ENCODE peak calls at places on chromosome 22, in eight cellular contexts. Q is cardiac muscle cell, C is HAP-1, F is memory B cell, X is amniotic stem cell, J is vagina, R is choroid plexus epithelial cell, L is H9. M is an unnamed sample.

GRCh38 chr22:43697894-43698293 is 114.2 kb downstream of the EFCAB6 start:
- DNase-seq in Q (no peak), C (no peak), F (no peak), X (no peak), J (no peak), R (no peak), L (no peak), M (no peak)

GRCh38 chr22:43185860-43186261 is 1.1 kb downstream of the TTLL12 start:
- DNase-seq in Q (peak), C (peak), F (no peak), X (no peak), J (no peak), R (peak), L (no peak), M (no peak)

GRCh38 chr22:36287881-36288515 is 35.1 kb downstream of the APOL1 start:
- DNase-seq in Q (no peak), C (no peak), F (no peak), X (no peak), J (no peak), R (peak), L (no peak), M (no peak)

GRCh38 chr22:44538071-44538470 is 40.0 kb upstream of the RTL6 start:
- DNase-seq in Q (no peak), C (no peak), F (no peak), X (peak), J (no peak), R (peak), L (no peak), M (no peak)

GRCh38 chr22:23552573-23552972 is 27.5 kb downstream of the IGLL1 start:
- DNase-seq in Q (no peak), C (no peak), F (no peak), X (no peak), J (no peak), R (no peak), L (no peak), M (no peak)

GRCh38 chr22:29617922-29618629 is 14.6 kb downstream of the NF2 start:
- DNase-seq in Q (peak), C (no peak), F (no peak), X (no peak), J (no peak), R (peak), L (no peak), M (no peak)

GRCh38 chr22:48734359-48734758 is 1093.3 kb downstream of the BRD1 start:
- DNase-seq in Q (no peak), C (no peak), F (no peak), X (no peak), J (no peak), R (no peak), L (no peak), M (no peak)

GRCh38 chr22:45996241-45997076 is 19.5 kb upstream of the WNT7B start:
- DNase-seq in Q (no peak), C (no peak), F (no peak), X (peak), J (no peak), R (peak), L (no peak), M (no peak)

GRCh38 chr22:48489551-48490512 is 1337.8 kb downstream of the BRD1 start:
- DNase-seq in Q (peak), C (no peak), F (no peak), X (no peak), J (no peak), R (no peak), L (peak), M (no peak)

GRCh38 chr22:42236848-42237247 is 33.6 kb downstream of the TCF20 start:
- DNase-seq in Q (no peak), C (no peak), F (no peak), X (no peak), J (no peak), R (no peak), L (no peak), M (no peak)

GRCh38 chr22:46660604-46661201 is 40.5 kb downstream of the GRAMD4 start:
- DNase-seq in Q (no peak), C (no peak), F (no peak), X (no peak), J (no peak), R (no peak), L (no peak), M (no peak)

GRCh38 chr22:27274770-27275449 is 526.6 kb downstream of the MN1 start:
- DNase-seq in Q (no peak), C (no peak), F (no peak), X (no peak), J (no peak), R (peak), L (no peak), M (no peak)

GRCh38 chr22:40116496-40117200 is 61.1 kb upstream of the TNRC6B start:
- DNase-seq in Q (no peak), C (no peak), F (no peak), X (no peak), J (no peak), R (no peak), L (no peak), M (no peak)

GRCh38 chr22:25478573-25478972 is 85.9 kb upstream of the GRK3 start:
- DNase-seq in Q (no peak), C (no peak), F (no peak), X (no peak), J (no peak), R (no peak), L (no peak), M (no peak)

GRCh38 chr22:46053563-46054090 is 76.7 kb upstream of the WNT7B start:
- DNase-seq in Q (no peak), C (peak), F (peak), X (no peak), J (no peak), R (peak), L (no peak), M (no peak)

GRCh38 chr22:42473484-42474193 is 41.4 kb upstream of the NFAM1 start:
- DNase-seq in Q (peak), C (peak), F (no peak), X (peak), J (no peak), R (peak), L (no peak), M (peak)

GRCh38 chr22:35560824-35561223 is 20.2 kb downstream of the RASD2 start:
- DNase-seq in Q (no peak), C (no peak), F (no peak), X (no peak), J (no peak), R (no peak), L (no peak), M (no peak)

GRCh38 chr22:46731246-46732040 is 6.6 kb downstream of the CERK start:
- DNase-seq in Q (peak), C (no peak), F (no peak), X (no peak), J (no peak), R (no peak), L (peak), M (no peak)

GRCh38 chr22:30538280-30538679 is 8.3 kb downstream of the SEC14L6 start:
- DNase-seq in Q (no peak), C (no peak), F (no peak), X (no peak), J (no peak), R (peak), L (no peak), M (no peak)

GRCh38 chr22:21000215-21000986 is 1.5 kb downstream of the THAP7 start:
- DNase-seq in Q (no peak), C (no peak), F (no peak), X (no peak), J (no peak), R (peak), L (no peak), M (no peak)

GRCh38 chr22:32245042-32245441 is 10.1 kb downstream of the SLC5A4 start:
- DNase-seq in Q (no peak), C (no peak), F (no peak), X (no peak), J (no peak), R (no peak), L (no peak), M (no peak)

GRCh38 chr22:23525510-23525909 is 54.6 kb downstream of the IGLL1 start:
- DNase-seq in Q (no peak), C (no peak), F (no peak), X (no peak), J (no peak), R (no peak), L (no peak), M (no peak)

GRCh38 chr22:41347066-41347859 is 34.5 kb upstream of the TEF start:
- DNase-seq in Q (no peak), C (no peak), F (no peak), X (no peak), J (no peak), R (no peak), L (no peak), M (no peak)

GRCh38 chr22:29359469-29359868 is 28.9 kb downstream of the AP1B1 start:
- DNase-seq in Q (peak), C (peak), F (no peak), X (peak), J (no peak), R (peak), L (peak), M (no peak)

GRCh38 chr22:47210686-47211085 is 448.2 kb downstream of the TBC1D22A start:
- DNase-seq in Q (no peak), C (no peak), F (no peak), X (no peak), J (peak), R (no peak), L (no peak), M (no peak)

GRCh38 chr22:25350551-25350971 is 131.1 kb downstream of the CRYBB2 start:
- DNase-seq in Q (no peak), C (no peak), F (no peak), X (no peak), J (no peak), R (no peak), L (peak), M (no peak)

GRCh38 chr22:33859311-33859710 is 61.0 kb downstream of the LARGE1 start:
- DNase-seq in Q (no peak), C (no peak), F (no peak), X (no peak), J (no peak), R (no peak), L (no peak), M (no peak)

GRCh38 chr22:41994506-41994905 is 4.1 kb upstream of the WBP2NL start:
- DNase-seq in Q (no peak), C (no peak), F (no peak), X (no peak), J (no peak), R (no peak), L (no peak), M (no peak)

GRCh38 chr22:47398491-47398890 is 636.0 kb downstream of the TBC1D22A start:
- DNase-seq in Q (no peak), C (no peak), F (no peak), X (no peak), J (no peak), R (no peak), L (no peak), M (no peak)